ENCODE peak calls at places on chromosome 10, in six cellular contexts. E is K562, Y is GM12891, C is HepG2, Q is H1, O is GM12878. W is an unnamed sample.

GRCh38 chr10:100183482-100183881 is 2.3 kb downstream of the ERLIN1 start:
- DNase-seq in E (no peak), Y (no peak), C (peak), Q (no peak), O (no peak), W (no peak)

GRCh38 chr10:88994034-88994433 is 3.4 kb downstream of the FAS start:
- DNase-seq in E (no peak), Y (no peak), C (no peak), Q (no peak), O (peak), W (no peak)

GRCh38 chr10:4183761-4184261 is 398.8 kb upstream of the KLF6 start:
- DNase-seq in E (no peak), Y (no peak), C (no peak), Q (no peak), O (no peak), W (no peak)

GRCh38 chr10:15482168-15482567 is 111.1 kb upstream of the FAM171A1 start:
- DNase-seq in E (no peak), Y (no peak), C (no peak), Q (no peak), O (no peak), W (no peak)

GRCh38 chr10:50991496-50992355 is 82.6 kb upstream of the PRKG1 start:
- DNase-seq in E (no peak), Y (no peak), C (no peak), Q (peak), O (no peak), W (no peak)

GRCh38 chr10:128080231-128080630 is 46.0 kb downstream of the MKI67 start:
- DNase-seq in E (no peak), Y (no peak), C (no peak), Q (no peak), O (no peak), W (no peak)

GRCh38 chr10:87761892-87762291 is 56.1 kb downstream of the ATAD1 start:
- DNase-seq in E (no peak), Y (no peak), C (peak), Q (no peak), O (no peak), W (no peak)

GRCh38 chr10:78640981-78641646 is 427.7 kb upstream of the ZMIZ1 start:
- DNase-seq in E (no peak), Y (no peak), C (no peak), Q (no peak), O (no peak), W (no peak)

GRCh38 chr10:11568578-11568977 is 42.9 kb downstream of the USP6NL start:
- DNase-seq in E (no peak), Y (no peak), C (no peak), Q (no peak), O (no peak), W (no peak)

GRCh38 chr10:26832960-26833359 is 27.8 kb downstream of the ABI1 start:
- DNase-seq in E (no peak), Y (no peak), C (no peak), Q (no peak), O (no peak), W (no peak)

GRCh38 chr10:19954601-19955000 is 138.4 kb downstream of the PLXDC2 start:
- DNase-seq in E (no peak), Y (no peak), C (no peak), Q (no peak), O (no peak), W (no peak)

GRCh38 chr10:124455441-124455840 is 5.6 kb upstream of the NKX1-2 start:
- DNase-seq in E (no peak), Y (no peak), C (no peak), Q (no peak), O (no peak), W (no peak)

GRCh38 chr10:48517911-48518321 is 87.0 kb downstream of the ARHGAP22 start:
- DNase-seq in E (no peak), Y (no peak), C (no peak), Q (peak), O (no peak), W (no peak)
- TF ChIP-seq POLR2AphosphoS5 in E (no peak), Y (no peak), C (no peak), Q (no peak), O (no peak), W (no peak)

GRCh38 chr10:49691588-49691987 is 12.1 kb downstream of the C10orf53 start:
- DNase-seq in E (no peak), Y (no peak), C (no peak), Q (no peak), O (no peak), W (no peak)

GRCh38 chr10:49689882-49690510 is 10.5 kb downstream of the C10orf53 start:
- DNase-seq in E (no peak), Y (no peak), C (no peak), Q (peak), O (no peak), W (no peak)

GRCh38 chr10:49694466-49694865 is 15.0 kb downstream of the C10orf53 start:
- DNase-seq in E (no peak), Y (no peak), C (no peak), Q (no peak), O (no peak), W (no peak)

GRCh38 chr10:49688920-49689319 is 9.5 kb downstream of the C10orf53 start:
- DNase-seq in E (no peak), Y (no peak), C (no peak), Q (no peak), O (no peak), W (no peak)

GRCh38 chr10:49690673-49691356 is 11.4 kb downstream of the C10orf53 start:
- DNase-seq in E (no peak), Y (no peak), C (no peak), Q (no peak), O (no peak), W (no peak)
- TF ChIP-seq TAF1 in E (no peak), Y (no peak), C (no peak), Q (no peak), O (no peak), W (no peak)

GRCh38 chr10:45580371-45580770 is 92.2 kb downstream of the ZFAND4 start:
- DNase-seq in E (no peak), Y (no peak), C (no peak), Q (no peak), O (peak), W (no peak)
- TF ChIP-seq POLR2A in E (no peak), Y (no peak), C (no peak), Q (no peak), O (no peak), W (no peak)

DNA sequence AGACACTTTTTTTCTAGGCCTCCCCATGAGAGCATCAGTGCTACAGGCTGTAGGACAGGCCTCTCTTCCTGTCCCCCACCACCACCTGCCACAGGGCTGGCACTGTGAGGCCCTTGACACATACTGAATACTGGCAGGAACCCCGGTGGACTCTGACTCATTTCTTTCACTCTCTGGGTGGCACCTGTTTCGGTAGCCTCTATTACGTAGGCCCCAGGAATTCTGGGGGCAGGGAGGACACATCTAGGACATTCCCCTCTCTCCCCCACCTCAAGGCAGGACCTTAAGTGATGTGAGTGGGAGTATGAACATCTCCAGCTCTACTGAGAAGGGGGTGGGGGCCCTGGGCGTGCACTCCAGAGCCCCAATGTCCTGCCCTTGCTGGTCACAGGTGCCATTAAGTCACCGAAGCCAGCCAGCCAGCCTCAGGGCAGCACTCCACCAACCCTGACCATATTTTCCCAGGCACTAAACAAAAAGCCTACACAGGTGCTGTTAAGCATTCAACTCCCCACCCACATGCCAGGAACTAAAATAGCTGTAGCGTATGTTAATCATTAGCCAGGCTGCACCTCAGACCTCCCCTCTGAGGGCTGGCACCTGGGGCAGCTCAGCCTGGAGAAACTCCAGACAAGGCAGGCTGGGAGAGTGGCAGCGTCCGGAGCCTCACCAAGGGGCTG is 8.9 kb downstream of the ANXA11 start:
- DNase-seq in E (no peak), Y (no peak), C (peak), Q (no peak), O (peak), W (no peak)
- TF ChIP-seq POLR2AphosphoS5 in E (no peak), Y (no peak), C (no peak), Q (no peak), O (no peak), W (no peak)

DNA sequence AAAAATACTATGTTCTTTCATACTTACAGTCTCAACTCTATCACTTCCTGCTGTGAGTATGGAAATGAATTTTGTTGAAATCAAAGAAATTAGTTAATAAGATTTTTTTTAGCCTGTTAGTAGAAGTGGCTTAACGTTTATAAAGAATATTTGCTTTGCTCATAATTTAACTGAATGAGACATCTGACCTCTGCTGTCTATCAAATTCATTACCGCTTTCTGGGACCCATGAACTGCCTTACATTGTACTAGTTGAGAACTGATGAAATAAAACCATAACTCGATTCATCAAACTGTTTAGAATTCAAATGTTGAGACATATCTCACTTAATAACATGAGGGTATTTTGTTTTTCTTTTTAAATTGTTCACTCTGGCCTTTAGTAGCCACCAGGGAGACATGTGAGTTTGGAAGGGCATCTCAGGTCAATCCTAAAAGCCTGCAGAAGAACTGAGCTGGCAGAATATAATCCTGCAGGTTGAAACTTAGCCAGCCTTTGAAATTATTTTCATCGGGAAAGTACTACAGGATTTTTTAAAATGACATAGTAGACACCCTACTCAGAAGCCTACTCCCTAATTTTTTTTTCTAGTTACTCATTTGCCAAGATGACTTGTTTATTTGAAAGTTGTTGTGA is 78.7 kb downstream of the KIAA1217 start:
- DNase-seq in E (no peak), Y (no peak), C (no peak), Q (no peak), O (no peak), W (no peak)
- TF ChIP-seq TAF1 in E (no peak), Y (no peak), C (no peak), Q (no peak), O (no peak), W (no peak)

DNA sequence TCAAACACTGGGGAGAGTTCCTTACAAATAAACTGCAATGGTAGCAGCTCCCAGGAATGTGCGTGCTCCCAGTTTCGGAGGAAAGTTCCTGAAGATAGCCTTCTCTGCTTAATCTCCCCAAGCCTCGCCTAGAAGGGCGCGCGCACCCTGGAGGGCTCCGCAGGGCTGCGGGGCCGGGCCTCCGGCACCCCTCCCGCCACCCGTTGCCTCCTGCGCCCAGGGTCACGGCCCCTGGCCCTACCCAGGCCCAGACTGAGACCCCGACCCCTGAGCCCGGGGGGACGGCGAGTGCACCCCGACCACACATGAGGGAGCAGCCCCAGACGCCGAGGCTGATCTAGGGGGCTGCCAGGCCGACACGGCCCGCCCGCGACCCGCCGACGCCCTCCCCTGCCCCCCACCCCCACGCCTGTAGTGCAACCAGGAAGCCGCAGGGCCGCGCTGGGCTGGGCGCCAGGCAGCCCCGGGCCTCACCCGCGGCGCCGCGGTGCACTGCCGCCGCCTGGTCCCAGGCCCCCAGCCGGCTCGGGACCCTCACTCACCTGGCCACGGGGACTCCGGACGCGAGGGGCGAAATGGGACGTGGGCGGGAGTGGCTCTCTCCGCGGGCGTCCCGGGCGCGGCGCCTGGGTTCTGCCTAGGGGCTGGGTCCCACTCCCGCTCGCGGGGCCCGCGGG is 398 bp downstream of the ANXA11 start:
- DNase-seq in E (peak), Y (peak), C (no peak), Q (no peak), O (no peak), W (peak)
- TF ChIP-seq POLR2A in E (no peak), Y (no peak), C (no peak), Q (no peak), O (no peak), W (no peak)

GRCh38 chr10:5545011-5545410 is 20.2 kb downstream of the CALML3 start:
- DNase-seq in E (no peak), Y (no peak), C (no peak), Q (no peak), O (no peak), W (no peak)

GRCh38 chr10:5544216-5544805 is 19.6 kb downstream of the CALML3 start:
- DNase-seq in E (no peak), Y (no peak), C (no peak), Q (no peak), O (no peak), W (no peak)

GRCh38 chr10:5545426-5545777 is 20.6 kb downstream of the CALML3 start:
- DNase-seq in E (no peak), Y (no peak), C (no peak), Q (no peak), O (no peak), W (no peak)

GRCh38 chr10:5542100-5542499 is 17.3 kb downstream of the CALML3 start:
- DNase-seq in E (no peak), Y (no peak), C (no peak), Q (no peak), O (no peak), W (no peak)

GRCh38 chr10:5543628-5544027 is 18.9 kb downstream of the CALML3 start:
- DNase-seq in E (no peak), Y (no peak), C (no peak), Q (no peak), O (no peak), W (no peak)
- TF ChIP-seq POLR2AphosphoS5 in E (no peak), Y (no peak), C (no peak), Q (no peak), O (no peak), W (no peak)

DNA sequence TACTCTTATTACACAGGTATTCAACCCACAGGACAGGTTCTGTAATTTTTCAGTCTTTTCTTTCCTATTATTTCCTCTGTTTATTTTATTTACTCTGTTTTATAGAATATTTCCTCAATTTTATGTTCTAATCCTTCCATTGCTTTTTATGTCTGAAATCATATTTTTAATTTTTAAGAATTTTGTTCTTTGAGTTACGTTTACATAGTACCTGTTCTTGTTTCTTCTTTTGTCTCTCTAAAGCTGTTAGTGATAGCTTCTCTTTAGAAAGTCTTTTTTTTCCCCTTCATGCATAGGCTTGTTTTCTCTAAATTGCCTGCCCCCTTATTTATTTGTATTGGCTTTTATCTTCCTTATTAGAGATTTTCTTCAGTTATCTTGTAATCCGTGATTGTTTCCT is 187.5 kb downstream of the PFKFB3 start:
- DNase-seq in E (no peak), Y (no peak), C (no peak), Q (no peak), O (no peak), W (no peak)
- TF ChIP-seq TAF1 in E (no peak), Y (no peak), C (no peak), Q (no peak), O (no peak), W (no peak)

GRCh38 chr10:10320981-10321380 is 696.7 kb upstream of the CELF2 start:
- DNase-seq in E (no peak), Y (no peak), C (no peak), Q (no peak), O (no peak), W (no peak)
- TF ChIP-seq POLR2A in E (no peak), Y (no peak), C (no peak), Q (no peak), O (no peak), W (no peak)

GRCh38 chr10:122140941-122141623 is 130.0 kb upstream of the BTBD16 start:
- DNase-seq in E (no peak), Y (no peak), C (peak), Q (no peak), O (no peak), W (no peak)

GRCh38 chr10:122144199-122144598 is 126.9 kb upstream of the BTBD16 start:
- DNase-seq in E (no peak), Y (no peak), C (no peak), Q (no peak), O (no peak), W (no peak)

GRCh38 chr10:122143238-122143841 is 127.8 kb upstream of the BTBD16 start:
- DNase-seq in E (no peak), Y (no peak), C (no peak), Q (no peak), O (no peak), W (no peak)

GRCh38 chr10:122141821-122142651 is 129.1 kb upstream of the BTBD16 start:
- DNase-seq in E (no peak), Y (no peak), C (no peak), Q (no peak), O (no peak), W (no peak)

GRCh38 chr10:122142652-122143237 is 128.4 kb upstream of the BTBD16 start:
- DNase-seq in E (peak), Y (peak), C (no peak), Q (peak), O (no peak), W (no peak)
- TF ChIP-seq POLR2AphosphoS5 in E (no peak), Y (no peak), C (no peak), Q (no peak), O (no peak), W (no peak)